ENCODE peak calls at places on chromosomes 6 and 20, in eight cellular contexts. R is pons; J is CD4-positive, CD25-positive, alpha-beta regulatory T cell; F is activated CD8-positive, alpha-beta memory T cell treated with anti-CD3 and anti-CD28 coated beads, Interleukin-2, amount 10 ng/mL, durations not matched to agents 7 days and 5 days; P is cardiac fibroblast; D is psoas muscle; S is Panc1; I is RPMI7951. B is an unnamed sample.

GRCh38 chr20:51428451-51429143 is 113.9 kb downstream of the NFATC2 start:
- DNase-seq in R (no peak), J (no peak), F (no peak), P (peak), D (peak), S (no peak), I (peak), B (no peak)

GRCh38 chr6:169849396-169849795 is 98.0 kb downstream of the ERMARD start:
- DNase-seq in R (no peak), J (no peak), F (no peak), P (no peak), D (no peak), S (no peak), I (no peak), B (no peak)

GRCh38 chr6:49565855-49566254 is 15.4 kb downstream of the C6orf141 start:
- DNase-seq in R (no peak), J (no peak), F (no peak), P (peak), D (no peak), S (no peak), I (peak), B (no peak)

GRCh38 chr6:13299403-13299821 is 28.9 kb downstream of the TBC1D7 start:
- DNase-seq in R (no peak), J (no peak), F (no peak), P (no peak), D (no peak), S (no peak), I (no peak), B (no peak)

GRCh38 chr6:130843575-130844320 is 16.5 kb downstream of the SMLR1 start:
- DNase-seq in R (peak), J (peak), F (no peak), P (peak), D (no peak), S (peak), I (peak), B (no peak)

GRCh38 chr6:43014434-43014909 is 423 bp downstream of the KLHDC3 start:
- DNase-seq in R (no peak), J (no peak), F (no peak), P (peak), D (no peak), S (no peak), I (peak), B (no peak)

GRCh38 chr6:144510859-144511258 is 225.7 kb downstream of the UTRN start:
- DNase-seq in R (no peak), J (no peak), F (no peak), P (no peak), D (no peak), S (no peak), I (no peak), B (no peak)

GRCh38 chr6:140355476-140355875 is 981.0 kb upstream of the CITED2 start:
- DNase-seq in R (no peak), J (no peak), F (no peak), P (no peak), D (no peak), S (no peak), I (no peak), B (no peak)

GRCh38 chr6:12060780-12061619 is 48.9 kb downstream of the HIVEP1 start:
- DNase-seq in R (peak), J (peak), F (peak), P (peak), D (peak), S (no peak), I (peak), B (no peak)

B was measured in ureter.